ENCODE peak calls at places on chromosomes 6 and 20, in ten cellular contexts. R is SK-MEL-5; L is HS-27A; G is stimulated activated CD4-positive, alpha-beta T cell treated with anti-CD3 and anti-CD28 coated beads, Interleukin-1b, Interleukin-23, amount 100 ng/mL, for 24 hours; U is AG04450; Z is T-cell; T is neural progenitor cell; N is endothelial cell; Q is nephron progenitor cell; C is AG20443. Y is an unnamed sample.

GRCh38 chr20:62985089-62985778 is 21.5 kb downstream of the BHLHE23 start:
- DNase-seq in R (no peak), L (no peak), G (no peak), U (no peak), Z (no peak), T (no peak), N (no peak), Q (no peak), C (no peak), Y (no peak)

GRCh38 chr6:47366335-47366879 is 56.7 kb upstream of the TNFRSF21 start:
- DNase-seq in R (no peak), L (no peak), G (no peak), U (no peak), Z (no peak), T (no peak), N (no peak), Q (no peak), C (no peak), Y (no peak)

GRCh38 chr6:41036601-41037000 is 2.4 kb downstream of the UNC5CL start:
- DNase-seq in R (peak; percentile 22), L (no peak), G (no peak), U (no peak), Z (no peak), T (no peak), N (no peak), Q (no peak), C (no peak), Y (no peak)

GRCh38 chr6:41571066-41571780 is 25.0 kb downstream of the FOXP4 start:
- DNase-seq in R (no peak), L (no peak), G (no peak), U (no peak), Z (no peak), T (no peak), N (no peak), Q (no peak), C (no peak), Y (no peak)

GRCh38 chr20:37407117-37407566 is 61.2 kb downstream of the SRC start:
- DNase-seq in R (no peak), L (no peak), G (no peak), U (no peak), Z (no peak), T (no peak), N (no peak), Q (no peak), C (no peak), Y (no peak)

GRCh38 chr6:116409756-116410155 is 39.0 kb downstream of the DSE start:
- DNase-seq in R (no peak), L (no peak), G (no peak), U (no peak), Z (no peak), T (no peak), N (no peak), Q (no peak), C (no peak), Y (no peak)

GRCh38 chr6:14799928-14800327 is 445.9 kb upstream of the JARID2 start:
- DNase-seq in R (peak; percentile 97), L (peak; percentile 24), G (peak; percentile 18), U (peak; percentile 42), Z (peak; percentile 11), T (peak; percentile 85), N (peak; percentile 38), Q (no peak), C (peak; percentile 52), Y (no peak)

GRCh38 chr20:51230727-51231126 is 207.8 kb upstream of the KCNG1 start:
- DNase-seq in R (no peak), L (no peak), G (no peak), U (no peak), Z (no peak), T (no peak), N (no peak), Q (no peak), C (no peak), Y (no peak)

GRCh38 chr6:116461563-116462507 is 660 bp downstream of the CALHM6 start:
- DNase-seq in R (no peak), L (no peak), G (peak; percentile 29), U (no peak), Z (peak; percentile 58), T (peak; percentile 87), N (peak; percentile 48), Q (peak; percentile 76), C (peak; percentile 78), Y (peak; percentile 34)

GRCh38 chr6:42369568-42369967 is 82.2 kb downstream of the TRERF1 start:
- DNase-seq in R (no peak), L (no peak), G (no peak), U (no peak), Z (no peak), T (no peak), N (no peak), Q (no peak), C (no peak), Y (no peak)

GRCh38 chr6:41578714-41579610 is 32.8 kb downstream of the FOXP4 start:
- DNase-seq in R (no peak), L (peak; percentile 26), G (no peak), U (no peak), Z (no peak), T (peak; percentile 91), N (peak; percentile 65), Q (peak; percentile 70), C (no peak), Y (no peak)

GRCh38 chr6:168956141-168956838 is 297.4 kb downstream of the THBS2 start:
- DNase-seq in R (peak; percentile 57), L (peak; percentile 15), G (no peak), U (no peak), Z (no peak), T (no peak), N (no peak), Q (no peak), C (peak; percentile 7), Y (no peak)

GRCh38 chr6:125444234-125444949 is 142.6 kb upstream of the HDDC2 start:
- DNase-seq in R (peak; percentile 92), L (no peak), G (no peak), U (no peak), Z (no peak), T (no peak), N (no peak), Q (peak; percentile 61), C (no peak), Y (no peak)

GRCh38 chr20:38175221-38176030 is 10.4 kb upstream of the TGM2 start:
- DNase-seq in R (no peak), L (no peak), G (no peak), U (no peak), Z (no peak), T (peak; percentile 62), N (no peak), Q (peak; percentile 47), C (no peak), Y (no peak)

GRCh38 chr20:60728705-60729104 is 523.4 kb upstream of the CDH4 start:
- DNase-seq in R (no peak), L (no peak), G (no peak), U (no peak), Z (no peak), T (no peak), N (no peak), Q (no peak), C (no peak), Y (no peak)

GRCh38 chr6:1485678-1486077 is 96.3 kb downstream of the FOXF2 start:
- DNase-seq in R (peak; percentile 15), L (peak; percentile 57), G (no peak), U (peak; percentile 42), Z (no peak), T (no peak), N (no peak), Q (no peak), C (peak; percentile 89), Y (no peak)

GRCh38 chr20:4592316-4593148 is 129.2 kb upstream of the PRND start:
- DNase-seq in R (peak; percentile 33), L (no peak), G (peak; percentile 35), U (no peak), Z (peak; percentile 33), T (peak; percentile 75), N (peak; percentile 89), Q (peak; percentile 83), C (peak; percentile 90), Y (peak; percentile 81)

GRCh38 chr6:165906-166305 is 126.4 kb upstream of the DUSP22 start:
- DNase-seq in R (no peak), L (no peak), G (no peak), U (no peak), Z (no peak), T (no peak), N (no peak), Q (no peak), C (no peak), Y (no peak)

GRCh38 chr6:161439093-161439492 is 165.2 kb upstream of the AGPAT4 start:
- DNase-seq in R (peak; percentile 64), L (no peak), G (no peak), U (peak; percentile 63), Z (no peak), T (no peak), N (no peak), Q (no peak), C (peak; percentile 90), Y (no peak)

GRCh38 chr6:113599444-113599843 is 257.7 kb upstream of the MARCKS start:
- DNase-seq in R (no peak), L (no peak), G (no peak), U (no peak), Z (no peak), T (no peak), N (no peak), Q (no peak), C (no peak), Y (no peak)

GRCh38 chr6:4615891-4616290 is 160.3 kb upstream of the CDYL start:
- DNase-seq in R (no peak), L (no peak), G (no peak), U (no peak), Z (no peak), T (no peak), N (no peak), Q (no peak), C (peak; percentile 49), Y (no peak)

GRCh38 chr6:81766482-81767069 is 14.1 kb upstream of the TENT5A start:
- DNase-seq in R (peak; percentile 93), L (no peak), G (no peak), U (peak; percentile 81), Z (no peak), T (no peak), N (no peak), Q (no peak), C (peak; percentile 27), Y (no peak)

GRCh38 chr6:126955621-126956020 is 162.8 kb upstream of the RSPO3 start:
- DNase-seq in R (no peak), L (no peak), G (no peak), U (no peak), Z (no peak), T (no peak), N (no peak), Q (no peak), C (no peak), Y (no peak)

GRCh38 chr6:37456126-37456525 is 23.1 kb downstream of the CMTR1 start:
- DNase-seq in R (no peak), L (peak; percentile 70), G (no peak), U (peak; percentile 29), Z (no peak), T (no peak), N (no peak), Q (no peak), C (peak; percentile 84), Y (no peak)